ENCODE peak calls at places on chromosome 13, in four cellular contexts. A is hepatic stellate cell, O is dorsolateral prefrontal cortex, Y is posterior vena cava. C is an unnamed sample.

GRCh38 chr13:106619688-106620555 is 52.0 kb upstream of the ARGLU1 start:
- DNase-seq in Y (no peak), A (peak), O (no peak), C (no peak)

GRCh38 chr13:76677047-76677446 is 209.2 kb downstream of the KCTD12 start:
- DNase-seq in Y (peak), O (no peak), A (no peak), C (no peak)

GRCh38 chr13:36275190-36276002 is 22.2 kb downstream of the CCDC169 start:
- DNase-seq in A (peak), Y (no peak), O (no peak), C (no peak)

GRCh38 chr13:80339841-80340642 is 884 bp downstream of the SPRY2 start:
- DNase-seq in O (peak), A (peak), Y (peak), C (peak)

GRCh38 chr13:30932481-30933333 is at the start of gene TEX26:
- DNase-seq in Y (no peak), O (no peak), A (no peak), C (peak)

GRCh38 chr13:41960195-41960699 is 662 bp downstream of the VWA8 start:
- DNase-seq in Y (no peak), O (no peak), A (peak), C (no peak)

GRCh38 chr13:113120300-113121182 is 2.1 kb upstream of the F10 start:
- DNase-seq in O (no peak), Y (peak), A (no peak), C (no peak)

GRCh38 chr13:73138276-73138950 is 79.6 kb downstream of the KLF5 start:
- DNase-seq in Y (no peak), O (no peak), A (peak), C (no peak)

GRCh38 chr13:102097708-102098107 is 304.1 kb downstream of the FGF14 start:
- DNase-seq in A (no peak), Y (no peak), O (no peak), C (no peak)

GRCh38 chr13:28540612-28541011 is 45.7 kb upstream of the FLT1 start:
- DNase-seq in Y (no peak), O (no peak), A (no peak), C (no peak)

GRCh38 chr13:70668293-70668692 is 560.0 kb upstream of the KLHL1 start:
- DNase-seq in O (no peak), Y (no peak), A (no peak), C (no peak)

GRCh38 chr13:33138441-33138840 is 122.2 kb downstream of the KL start:
- DNase-seq in O (no peak), A (no peak), Y (no peak), C (no peak)

GRCh38 chr13:33761744-33762143 is 56.2 kb upstream of the RFC3 start:
- DNase-seq in O (no peak), Y (no peak), A (peak), C (no peak)

GRCh38 chr13:98879965-98880364 is 97.9 kb downstream of the DOCK9 start:
- DNase-seq in A (no peak), Y (no peak), O (no peak), C (no peak)

GRCh38 chr13:26941345-26942174 is 181.0 kb upstream of the GPR12 start:
- DNase-seq in O (no peak), A (peak), Y (no peak), C (no peak)

GRCh38 chr13:73702419-73703071 is 431.7 kb downstream of the KLF12 start:
- DNase-seq in Y (no peak), A (no peak), O (no peak), C (no peak)

GRCh38 chr13:29594710-29595379 is 643 bp downstream of the SLC7A1 start:
- DNase-seq in Y (peak), A (peak), O (peak), C (peak)

C was measured in hypothalamus.